ENCODE peak calls at places on chromosomes 6 and 20, in ten cellular contexts. One of them, this sample, is unnamed.

GRCh38 chr6:170131351-170131750 is 159.5 kb downstream of the DLL1 start:
- DNase-seq in CD8-positive, alpha-beta T cell: no peak
- DNase-seq in uterus: peak
- DNase-seq in heart right ventricle: no peak
- DNase-seq in cardiac muscle cell: no peak
- DNase-seq in AG04450: no peak
- DNase-seq in retinal pigment epithelial cell: no peak
- DNase-seq in endothelial cell of umbilical vein: no peak
- DNase-seq in kidney: peak
- DNase-seq in fibroblast of pulmonary artery: no peak
- DNase-seq in this sample: no peak

GRCh38 chr6:144217264-144217663 is 66.9 kb downstream of the STX11 start:
- DNase-seq in CD8-positive, alpha-beta T cell: no peak
- DNase-seq in uterus: no peak
- DNase-seq in heart right ventricle: no peak
- DNase-seq in cardiac muscle cell: peak
- DNase-seq in AG04450: no peak
- DNase-seq in retinal pigment epithelial cell: no peak
- DNase-seq in endothelial cell of umbilical vein: peak
- DNase-seq in kidney: no peak
- DNase-seq in fibroblast of pulmonary artery: peak
- DNase-seq in this sample: no peak

GRCh38 chr6:41191569-41191968 is 9.4 kb downstream of the TREML2 start:
- DNase-seq in CD8-positive, alpha-beta T cell: no peak
- DNase-seq in uterus: no peak
- DNase-seq in heart right ventricle: peak
- DNase-seq in cardiac muscle cell: peak
- DNase-seq in AG04450: no peak
- DNase-seq in retinal pigment epithelial cell: no peak
- DNase-seq in endothelial cell of umbilical vein: peak
- DNase-seq in kidney: no peak
- DNase-seq in fibroblast of pulmonary artery: peak
- DNase-seq in this sample: no peak

GRCh38 chr6:100229512-100229911 is 235.2 kb downstream of the SIM1 start:
- DNase-seq in CD8-positive, alpha-beta T cell: no peak
- DNase-seq in uterus: no peak
- DNase-seq in heart right ventricle: no peak
- DNase-seq in cardiac muscle cell: no peak
- DNase-seq in AG04450: no peak
- DNase-seq in retinal pigment epithelial cell: no peak
- DNase-seq in endothelial cell of umbilical vein: no peak
- DNase-seq in kidney: no peak
- DNase-seq in fibroblast of pulmonary artery: no peak
- DNase-seq in this sample: no peak

GRCh38 chr20:23078994-23079364 is 7.1 kb downstream of the CD93 start:
- DNase-seq in CD8-positive, alpha-beta T cell: no peak
- DNase-seq in uterus: no peak
- DNase-seq in heart right ventricle: no peak
- DNase-seq in cardiac muscle cell: peak
- DNase-seq in AG04450: no peak
- DNase-seq in retinal pigment epithelial cell: no peak
- DNase-seq in endothelial cell of umbilical vein: no peak
- DNase-seq in kidney: no peak
- DNase-seq in fibroblast of pulmonary artery: no peak
- DNase-seq in this sample: no peak

GRCh38 chr6:156718647-156719394 is 58.4 kb upstream of the ARID1B start:
- DNase-seq in CD8-positive, alpha-beta T cell: no peak
- DNase-seq in uterus: peak
- DNase-seq in heart right ventricle: peak
- DNase-seq in cardiac muscle cell: no peak
- DNase-seq in AG04450: no peak
- DNase-seq in retinal pigment epithelial cell: peak
- DNase-seq in endothelial cell of umbilical vein: no peak
- DNase-seq in kidney: peak
- DNase-seq in fibroblast of pulmonary artery: peak
- DNase-seq in this sample: peak

GRCh38 chr6:160973311-160973710 is 18.3 kb upstream of the MAP3K4 start:
- DNase-seq in CD8-positive, alpha-beta T cell: no peak
- DNase-seq in uterus: peak
- DNase-seq in heart right ventricle: peak
- DNase-seq in cardiac muscle cell: peak
- DNase-seq in AG04450: no peak
- DNase-seq in retinal pigment epithelial cell: no peak
- DNase-seq in endothelial cell of umbilical vein: no peak
- DNase-seq in kidney: no peak
- DNase-seq in fibroblast of pulmonary artery: peak
- DNase-seq in this sample: no peak

GRCh38 chr20:9912858-9913434 is 74.1 kb upstream of the PAK5 start:
- DNase-seq in CD8-positive, alpha-beta T cell: peak
- DNase-seq in uterus: peak
- DNase-seq in heart right ventricle: peak
- DNase-seq in cardiac muscle cell: peak
- DNase-seq in AG04450: peak
- DNase-seq in retinal pigment epithelial cell: peak
- DNase-seq in endothelial cell of umbilical vein: peak
- DNase-seq in kidney: no peak
- DNase-seq in fibroblast of pulmonary artery: peak
- DNase-seq in this sample: no peak

GRCh38 chr6:79269877-79270276 is 35.4 kb upstream of the HMGN3 start:
- DNase-seq in CD8-positive, alpha-beta T cell: no peak
- DNase-seq in uterus: no peak
- DNase-seq in heart right ventricle: no peak
- DNase-seq in cardiac muscle cell: no peak
- DNase-seq in AG04450: no peak
- DNase-seq in retinal pigment epithelial cell: no peak
- DNase-seq in endothelial cell of umbilical vein: peak
- DNase-seq in kidney: no peak
- DNase-seq in fibroblast of pulmonary artery: peak
- DNase-seq in this sample: peak

DNA sequence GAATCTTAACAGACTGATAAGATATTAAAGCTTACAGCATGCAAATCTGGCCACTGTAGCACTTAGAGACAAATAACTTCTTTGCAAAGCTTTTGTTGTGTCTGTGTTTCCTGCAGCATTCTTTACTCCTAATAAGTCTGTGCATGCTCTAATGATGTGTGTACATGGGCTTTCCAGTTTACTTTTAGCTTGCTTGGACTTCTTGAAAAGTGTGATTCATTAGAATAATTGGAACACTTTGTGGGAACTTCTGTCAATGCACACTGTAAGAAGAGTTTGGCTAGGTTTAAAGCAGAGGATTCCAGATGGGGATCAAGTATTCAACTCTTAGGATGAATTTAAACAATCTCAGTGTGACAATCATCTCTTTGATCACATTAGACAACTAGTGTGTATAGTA is 22.1 kb upstream of the TINAG start:
- DNase-seq in CD8-positive, alpha-beta T cell: no peak
- DNase-seq in uterus: no peak
- DNase-seq in heart right ventricle: no peak
- DNase-seq in cardiac muscle cell: no peak
- DNase-seq in AG04450: no peak
- DNase-seq in retinal pigment epithelial cell: peak
- DNase-seq in endothelial cell of umbilical vein: no peak
- DNase-seq in kidney: no peak
- DNase-seq in fibroblast of pulmonary artery: no peak
- DNase-seq in this sample: no peak
- H3K4me3 ChIP-seq in CD8-positive, alpha-beta T cell: no peak
- H3K4me3 ChIP-seq in uterus: no peak
- H3K4me3 ChIP-seq in heart right ventricle: no peak
- H3K4me3 ChIP-seq in cardiac muscle cell: no peak
- H3K4me3 ChIP-seq in AG04450: no peak
- H3K4me3 ChIP-seq in retinal pigment epithelial cell: no peak
- H3K4me3 ChIP-seq in endothelial cell of umbilical vein: no peak
- H3K4me3 ChIP-seq in kidney: no peak
- H3K4me3 ChIP-seq in fibroblast of pulmonary artery: no peak
- H3K4me3 ChIP-seq in this sample: no peak

DNA sequence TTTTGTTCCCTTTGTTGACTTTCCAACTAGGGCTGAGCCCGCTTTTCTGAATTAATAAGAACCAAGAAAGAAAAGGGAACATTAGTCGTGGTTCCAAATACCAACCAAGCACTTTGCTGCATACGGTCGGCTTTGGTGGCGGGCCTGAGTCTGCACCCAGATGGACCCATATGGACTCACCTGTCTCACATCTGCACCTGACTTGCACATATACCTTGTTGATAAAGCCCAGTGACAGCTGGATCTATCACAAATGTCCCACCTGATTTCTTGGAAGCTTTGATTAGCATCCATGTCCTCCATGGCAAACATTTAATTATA is 39.0 kb downstream of the TPD52L1 start:
- DNase-seq in CD8-positive, alpha-beta T cell: no peak
- DNase-seq in uterus: no peak
- DNase-seq in heart right ventricle: no peak
- DNase-seq in cardiac muscle cell: no peak
- DNase-seq in AG04450: no peak
- DNase-seq in retinal pigment epithelial cell: no peak
- DNase-seq in endothelial cell of umbilical vein: no peak
- DNase-seq in kidney: no peak
- DNase-seq in fibroblast of pulmonary artery: no peak
- DNase-seq in this sample: no peak
- TF ChIP-seq CTCF in CD8-positive, alpha-beta T cell: peak
- TF ChIP-seq CTCF in uterus: no peak
- TF ChIP-seq CTCF in heart right ventricle: no peak
- TF ChIP-seq CTCF in cardiac muscle cell: no peak
- TF ChIP-seq CTCF in AG04450: no peak
- TF ChIP-seq CTCF in retinal pigment epithelial cell: no peak
- TF ChIP-seq CTCF in endothelial cell of umbilical vein: no peak
- TF ChIP-seq CTCF in kidney: no peak
- TF ChIP-seq CTCF in fibroblast of pulmonary artery: no peak
- TF ChIP-seq CTCF in this sample: no peak

DNA sequence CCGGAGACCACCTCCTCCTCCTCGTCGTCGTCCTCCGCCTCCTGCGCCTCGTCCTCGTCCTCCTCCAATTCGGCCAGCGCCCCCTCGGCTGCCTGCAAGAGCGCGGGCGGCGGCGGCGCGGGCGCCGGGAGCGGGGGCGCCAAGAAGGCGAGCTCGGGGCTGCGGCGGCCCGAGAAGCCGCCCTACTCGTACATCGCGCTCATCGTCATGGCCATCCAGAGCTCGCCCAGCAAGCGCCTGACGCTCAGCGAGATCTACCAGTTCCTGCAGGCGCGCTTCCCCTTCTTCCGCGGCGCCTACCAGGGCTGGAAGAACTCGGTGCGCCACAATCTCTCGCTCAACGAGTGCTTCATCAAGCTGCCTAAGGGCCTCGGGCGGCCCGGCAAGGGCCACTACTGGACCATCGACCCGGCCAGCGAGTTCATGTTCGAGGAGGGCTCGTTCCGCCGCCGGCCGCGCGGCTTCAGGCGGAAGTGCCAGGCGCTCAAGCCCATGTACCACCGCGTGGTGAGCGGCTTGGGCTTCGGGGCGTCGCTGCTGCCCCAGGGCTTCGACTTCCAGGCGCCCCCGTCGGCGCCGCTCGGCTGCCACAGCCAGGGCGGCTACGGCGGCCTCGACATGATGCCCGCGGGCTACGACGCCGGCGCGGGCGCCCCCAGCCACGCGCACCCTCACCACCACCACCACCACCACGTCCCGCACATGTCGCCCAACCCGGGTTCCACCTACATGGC is 862 bp downstream of the FOXF2 start:
- DNase-seq in CD8-positive, alpha-beta T cell: no peak
- DNase-seq in uterus: no peak
- DNase-seq in heart right ventricle: no peak
- DNase-seq in cardiac muscle cell: peak
- DNase-seq in AG04450: no peak
- DNase-seq in retinal pigment epithelial cell: no peak
- DNase-seq in endothelial cell of umbilical vein: peak
- DNase-seq in kidney: peak
- DNase-seq in fibroblast of pulmonary artery: peak
- DNase-seq in this sample: no peak
- H3K4me3 ChIP-seq in CD8-positive, alpha-beta T cell: no peak
- H3K4me3 ChIP-seq in uterus: no peak
- H3K4me3 ChIP-seq in heart right ventricle: peak
- H3K4me3 ChIP-seq in cardiac muscle cell: peak
- H3K4me3 ChIP-seq in AG04450: peak
- H3K4me3 ChIP-seq in retinal pigment epithelial cell: peak
- H3K4me3 ChIP-seq in endothelial cell of umbilical vein: no peak
- H3K4me3 ChIP-seq in kidney: peak
- H3K4me3 ChIP-seq in fibroblast of pulmonary artery: peak
- H3K4me3 ChIP-seq in this sample: no peak

DNA sequence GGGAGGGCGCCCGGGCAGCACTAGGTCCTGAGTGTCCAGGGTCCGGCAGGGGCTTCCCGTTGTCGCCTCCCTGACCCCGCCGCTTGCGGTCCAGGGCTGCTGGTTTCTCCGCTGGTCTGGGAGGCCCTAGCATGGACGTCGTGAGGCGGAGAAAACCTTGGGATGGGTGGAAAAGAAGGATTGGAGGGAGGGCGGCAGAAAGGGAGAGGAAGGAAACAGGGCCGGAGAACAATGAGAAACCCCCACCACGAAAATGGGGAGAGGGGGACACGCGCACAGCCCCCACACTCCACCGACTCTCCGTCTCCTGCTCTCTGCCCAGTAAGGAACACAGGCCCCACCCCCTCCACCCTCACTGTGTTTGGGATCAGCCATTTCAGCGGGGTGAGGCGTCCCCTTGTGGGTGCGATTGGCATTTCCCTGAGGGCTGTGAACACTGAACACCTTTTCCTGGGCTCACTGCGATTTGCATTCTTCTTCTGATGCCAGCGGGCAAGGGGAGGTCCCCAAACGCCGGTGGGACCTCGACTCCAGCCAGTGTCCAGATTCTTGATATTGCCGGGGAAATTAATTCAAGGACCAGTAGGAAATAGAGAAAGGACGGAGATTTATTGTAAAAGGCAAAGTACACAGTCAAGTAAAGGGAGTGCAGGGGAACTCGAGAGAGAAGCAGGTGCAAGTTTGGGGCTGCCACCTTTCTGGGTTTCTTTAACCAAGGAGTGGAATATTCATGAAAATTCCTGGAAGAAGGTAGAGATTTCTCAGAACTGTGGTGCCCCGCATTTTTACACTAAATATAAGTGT is 3.3 kb upstream of the RAET1G start:
- DNase-seq in CD8-positive, alpha-beta T cell: peak
- DNase-seq in uterus: peak
- DNase-seq in heart right ventricle: peak
- DNase-seq in cardiac muscle cell: peak
- DNase-seq in AG04450: peak
- DNase-seq in retinal pigment epithelial cell: peak
- DNase-seq in endothelial cell of umbilical vein: peak
- DNase-seq in kidney: peak
- DNase-seq in fibroblast of pulmonary artery: peak
- DNase-seq in this sample: no peak
- TF ChIP-seq CTCF in CD8-positive, alpha-beta T cell: peak
- TF ChIP-seq CTCF in uterus: peak
- TF ChIP-seq CTCF in heart right ventricle: peak
- TF ChIP-seq CTCF in cardiac muscle cell: peak
- TF ChIP-seq CTCF in AG04450: peak
- TF ChIP-seq CTCF in retinal pigment epithelial cell: peak
- TF ChIP-seq CTCF in endothelial cell of umbilical vein: peak
- TF ChIP-seq CTCF in kidney: peak
- TF ChIP-seq CTCF in fibroblast of pulmonary artery: peak
- TF ChIP-seq CTCF in this sample: peak

This sample was measured in epithelial cell of proximal tubule.